ENCODE peak calls at places on chromosome 1, in nine cellular contexts. X is A549, I is astrocyte of the cerebellum, A is fibroblast of mammary gland, B is body of pancreas, E is adrenal gland, K is fibroblast of pulmonary artery, N is HepG2, O is HFF-Myc. H is an unnamed sample.

GRCh38 chr1:28751315-28752056 is 14.7 kb downstream of the YTHDF2 start:
- DNase-seq in X (no peak), I (no peak), A (peak), B (no peak), E (no peak), K (peak), N (no peak), O (no peak), H (no peak)

GRCh38 chr1:4624141-4624715 is 30.2 kb upstream of the AJAP1 start:
- DNase-seq in X (no peak), I (no peak), A (no peak), B (no peak), E (no peak), K (no peak), N (no peak), O (no peak), H (no peak)

GRCh38 chr1:39927538-39927937 is 25.8 kb upstream of the MYCL start:
- DNase-seq in X (no peak), I (no peak), A (peak), B (no peak), E (no peak), K (peak), N (no peak), O (no peak), H (no peak)

GRCh38 chr1:198597690-198598430 is 41.0 kb upstream of the PTPRC start:
- DNase-seq in X (no peak), I (no peak), A (no peak), B (no peak), E (no peak), K (no peak), N (no peak), O (no peak), H (no peak)

GRCh38 chr1:886311-886710 is 37.4 kb upstream of the SAMD11 start:
- DNase-seq in X (no peak), I (no peak), A (no peak), B (no peak), E (no peak), K (no peak), N (no peak), O (no peak), H (no peak)

GRCh38 chr1:223135176-223135575 is 7.9 kb downstream of the TLR5 start:
- DNase-seq in X (no peak), I (peak), A (peak), B (no peak), E (peak), K (peak), N (no peak), O (no peak), H (no peak)

GRCh38 chr1:173423326-173423725 is 53.8 kb upstream of the PRDX6 start:
- DNase-seq in X (no peak), I (no peak), A (no peak), B (no peak), E (no peak), K (no peak), N (no peak), O (no peak), H (no peak)

GRCh38 chr1:23574265-23574754 is 15.0 kb upstream of the ID3 start:
- DNase-seq in X (no peak), I (no peak), A (no peak), B (no peak), E (no peak), K (no peak), N (no peak), O (no peak), H (no peak)

GRCh38 chr1:167424038-167424619 is 94.2 kb downstream of the CD247 start:
- DNase-seq in X (no peak), I (no peak), A (no peak), B (no peak), E (no peak), K (no peak), N (no peak), O (no peak), H (no peak)

GRCh38 chr1:97920275-97920831 is 481 bp downstream of the DPYD start:
- DNase-seq in X (peak), I (no peak), A (peak), B (no peak), E (no peak), K (peak), N (peak), O (no peak), H (no peak)

GRCh38 chr1:45843474-45843905 is 40.1 kb downstream of the MAST2 start:
- DNase-seq in X (no peak), I (peak), A (peak), B (no peak), E (no peak), K (peak), N (no peak), O (no peak), H (peak)

GRCh38 chr1:51218570-51218969 is 17.5 kb upstream of the RNF11 start:
- DNase-seq in X (no peak), I (no peak), A (no peak), B (no peak), E (no peak), K (no peak), N (no peak), O (no peak), H (no peak)

GRCh38 chr1:234231061-234231892 is 142.0 kb upstream of the COA6 start:
- DNase-seq in X (no peak), I (no peak), A (no peak), B (no peak), E (no peak), K (no peak), N (no peak), O (no peak), H (no peak)

GRCh38 chr1:217275617-217276398 is 355.1 kb downstream of the GPATCH2 start:
- DNase-seq in X (no peak), I (peak), A (peak), B (no peak), E (no peak), K (peak), N (no peak), O (peak), H (peak)

GRCh38 chr1:85133565-85134159 is 67.2 kb downstream of the SYDE2 start:
- DNase-seq in X (no peak), I (no peak), A (no peak), B (no peak), E (no peak), K (no peak), N (no peak), O (no peak), H (no peak)

GRCh38 chr1:154626456-154627246 is 18.7 kb upstream of the ADAR start:
- DNase-seq in X (no peak), I (no peak), A (no peak), B (no peak), E (no peak), K (no peak), N (peak), O (no peak), H (no peak)

GRCh38 chr1:231359113-231359512 is 21.0 kb downstream of the SPRTN start:
- DNase-seq in X (no peak), I (peak), A (peak), B (no peak), E (no peak), K (peak), N (no peak), O (peak), H (peak)

GRCh38 chr1:27525296-27526271 is 35.6 kb upstream of the WASF2 start:
- DNase-seq in X (no peak), I (no peak), A (no peak), B (peak), E (peak), K (peak), N (no peak), O (no peak), H (no peak)

GRCh38 chr1:184866991-184867788 is 107.1 kb downstream of the NIBAN1 start:
- DNase-seq in X (no peak), I (peak), A (peak), B (no peak), E (no peak), K (peak), N (no peak), O (no peak), H (peak)

GRCh38 chr1:225809842-225810578 is at the start of gene EPHX1:
- DNase-seq in X (peak), I (peak), A (peak), B (peak), E (peak), K (peak), N (peak), O (peak), H (peak)

GRCh38 chr1:31588751-31589515 is 12.6 kb downstream of the TINAGL1 start:
- DNase-seq in X (no peak), I (no peak), A (no peak), B (peak), E (peak), K (no peak), N (no peak), O (no peak), H (no peak)

GRCh38 chr1:29933110-29933509 is 696.8 kb downstream of the PTPRU start:
- DNase-seq in X (no peak), I (no peak), A (peak), B (no peak), E (no peak), K (no peak), N (no peak), O (no peak), H (no peak)

GRCh38 chr1:245085508-245086095 is 69.2 kb upstream of the KIF26B start:
- DNase-seq in X (no peak), I (peak), A (peak), B (no peak), E (no peak), K (peak), N (peak), O (peak), H (peak)

GRCh38 chr1:182207300-182207699 is 145.8 kb upstream of the ZNF648 start:
- DNase-seq in X (no peak), I (no peak), A (peak), B (no peak), E (no peak), K (no peak), N (no peak), O (no peak), H (no peak)

GRCh38 chr1:51863384-51863783 is 15.1 kb downstream of the NRDC start:
- DNase-seq in X (no peak), I (no peak), A (no peak), B (no peak), E (no peak), K (no peak), N (no peak), O (no peak), H (no peak)

GRCh38 chr1:212613440-212614335 is 5.1 kb downstream of the ATF3 start:
- DNase-seq in X (no peak), I (no peak), A (peak), B (no peak), E (no peak), K (no peak), N (no peak), O (no peak), H (no peak)

GRCh38 chr1:204081156-204081790 is 8.4 kb downstream of the SOX13 start:
- DNase-seq in X (no peak), I (no peak), A (no peak), B (no peak), E (no peak), K (no peak), N (no peak), O (no peak), H (no peak)

GRCh38 chr1:227362039-227362438 is 43.7 kb upstream of the CDC42BPA start:
- DNase-seq in X (no peak), I (no peak), A (no peak), B (no peak), E (no peak), K (peak), N (no peak), O (no peak), H (no peak)

GRCh38 chr1:119329521-119329920 is 39.1 kb upstream of the HAO2 start:
- DNase-seq in X (no peak), I (no peak), A (no peak), B (no peak), E (no peak), K (no peak), N (no peak), O (no peak), H (no peak)

GRCh38 chr1:183995322-183996035 is 42.0 kb downstream of the COLGALT2 start:
- DNase-seq in X (no peak), I (no peak), A (no peak), B (no peak), E (no peak), K (peak), N (no peak), O (no peak), H (no peak)

GRCh38 chr1:179786815-179787736 is 44.0 kb downstream of the FAM163A start:
- DNase-seq in X (no peak), I (no peak), A (no peak), B (peak), E (no peak), K (no peak), N (no peak), O (no peak), H (no peak)

GRCh38 chr1:32900371-32900955 is 726 bp downstream of the TMEM54 start:
- DNase-seq in X (no peak), I (no peak), A (no peak), B (no peak), E (no peak), K (no peak), N (no peak), O (no peak), H (no peak)

GRCh38 chr1:226637147-226637935 is 88.8 kb downstream of the STUM start:
- DNase-seq in X (no peak), I (no peak), A (peak), B (no peak), E (no peak), K (peak), N (peak), O (no peak), H (no peak)

GRCh38 chr1:201096977-201097856 is 15.0 kb downstream of the CACNA1S start:
- DNase-seq in X (no peak), I (no peak), A (no peak), B (no peak), E (no peak), K (no peak), N (no peak), O (no peak), H (no peak)
- H3K4me3 ChIP-seq in X (no peak), I (no peak), A (no peak), B (no peak), E (no peak), K (no peak), N (no peak), O (no peak), H (no peak)

DNA sequence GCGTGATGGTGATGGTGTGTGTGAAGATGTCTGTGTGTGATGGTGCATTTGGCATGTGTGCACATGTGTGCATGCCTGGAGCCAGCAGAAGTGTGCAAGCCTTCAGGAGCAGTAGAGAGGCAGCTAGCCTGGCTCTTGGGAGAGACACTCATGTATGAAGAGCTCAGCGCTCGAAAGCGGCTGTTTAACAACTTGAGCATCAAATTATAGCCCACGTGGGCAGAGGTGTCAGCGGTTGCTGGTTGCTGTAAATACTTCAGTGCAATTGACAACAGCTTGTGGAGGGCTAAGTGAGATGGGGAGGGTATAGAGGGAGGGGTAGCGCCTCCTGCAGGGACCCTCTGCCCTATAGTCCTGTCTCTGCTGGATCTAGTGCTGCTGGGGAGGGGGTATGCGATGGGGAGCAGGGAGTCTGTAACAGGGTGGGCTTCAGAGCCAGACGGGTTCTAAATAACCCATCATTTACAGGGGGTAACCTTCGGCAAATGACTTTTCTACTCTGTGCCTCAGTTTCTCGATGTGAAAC is 21.5 kb downstream of the FOXD2 start:
- DNase-seq in X (no peak), I (no peak), A (no peak), B (no peak), E (no peak), K (no peak), N (no peak), O (no peak), H (no peak)
- H3K4me3 ChIP-seq in X (no peak), I (no peak), A (no peak), B (no peak), E (no peak), K (no peak), N (no peak), O (no peak), H (no peak)

DNA sequence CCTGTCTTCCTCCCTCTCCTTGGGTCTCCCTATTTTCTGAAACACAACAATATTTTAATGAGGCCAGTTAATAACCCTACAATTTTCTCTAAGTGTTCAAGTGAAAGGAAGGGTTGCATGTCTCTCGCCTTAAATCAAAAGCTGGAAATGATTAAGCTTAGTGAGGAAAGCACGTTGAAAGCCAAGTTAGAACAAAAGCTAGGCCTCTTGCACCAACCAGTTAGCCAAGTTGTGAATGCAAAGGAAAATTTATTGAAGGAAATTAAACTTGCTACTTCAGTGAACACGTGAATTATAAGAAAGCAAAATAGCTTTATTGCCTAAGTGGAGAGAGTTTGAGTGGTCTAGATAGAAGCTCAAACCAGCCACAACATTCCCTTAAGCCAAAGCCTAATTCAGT is 135.7 kb downstream of the DUSP10 start:
- DNase-seq in X (no peak), I (no peak), A (peak), B (no peak), E (no peak), K (no peak), N (no peak), O (no peak), H (no peak)
- H3K4me3 ChIP-seq in X (no peak), I (no peak), A (no peak), B (no peak), E (no peak), K (no peak), N (no peak), O (no peak), H (no peak)

GRCh38 chr1:108729481-108729880 is 16.8 kb downstream of the FNDC7 start:
- DNase-seq in X (no peak), I (no peak), A (no peak), B (no peak), E (no peak), K (no peak), N (no peak), O (no peak), H (no peak)

GRCh38 chr1:108734176-108734865 is 12.2 kb upstream of the STXBP3 start:
- DNase-seq in X (no peak), I (no peak), A (no peak), B (no peak), E (no peak), K (no peak), N (no peak), O (no peak), H (no peak)

DNA sequence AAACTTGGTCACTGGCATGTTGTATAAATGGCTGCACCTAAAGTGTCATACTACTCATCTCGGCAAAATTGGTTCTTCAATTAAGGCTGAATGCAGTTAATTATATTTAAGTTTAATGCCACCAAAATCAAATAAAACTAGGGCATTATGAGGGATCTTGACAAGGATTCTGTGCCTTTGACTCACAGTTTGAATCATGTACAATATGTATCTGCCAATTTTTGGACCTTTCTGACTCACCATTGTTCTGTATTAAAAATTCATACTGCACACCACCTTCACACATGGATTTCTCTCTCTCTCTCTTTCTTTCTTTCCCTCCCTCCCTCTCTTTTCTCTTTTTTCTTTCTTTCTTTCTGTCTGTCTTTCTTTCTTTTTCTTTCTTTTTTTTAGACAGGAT is 14.1 kb upstream of the STXBP3 start:
- DNase-seq in X (no peak), I (no peak), A (peak), B (no peak), E (no peak), K (no peak), N (no peak), O (no peak), H (no peak)
- H3K4me3 ChIP-seq in X (no peak), I (no peak), A (no peak), B (no peak), E (no peak), K (no peak), N (no peak), O (no peak), H (no peak)